ENCODE peak calls at places on chromosome 20, in four cellular contexts. One of them, this sample, is unnamed.

GRCh38 chr20:39464238-39464637 is 502.1 kb downstream of the DHX35 start:
- DNase-seq in mucosa of descending colon: no peak
- DNase-seq in foreskin fibroblast: no peak
- DNase-seq in activated T-cell treated with anti-CD3 and anti-CD28 coated beads for 4 hours: no peak
- DNase-seq in this sample: no peak

GRCh38 chr20:14820771-14821170 is 483.4 kb upstream of the FLRT3 start:
- DNase-seq in foreskin fibroblast: peak; percentile 77
- DNase-seq in activated T-cell treated with anti-CD3 and anti-CD28 coated beads for 4 hours: no peak
- DNase-seq in mucosa of descending colon: no peak
- DNase-seq in this sample: peak; percentile 3

GRCh38 chr20:6616421-6616820 is 151.1 kb upstream of the BMP2 start:
- DNase-seq in mucosa of descending colon: no peak
- DNase-seq in foreskin fibroblast: no peak
- DNase-seq in activated T-cell treated with anti-CD3 and anti-CD28 coated beads for 4 hours: no peak
- DNase-seq in this sample: no peak

GRCh38 chr20:38426498-38426897 is 8.6 kb downstream of the SNHG17 start:
- DNase-seq in mucosa of descending colon: no peak
- DNase-seq in activated T-cell treated with anti-CD3 and anti-CD28 coated beads for 4 hours: no peak
- DNase-seq in foreskin fibroblast: no peak
- DNase-seq in this sample: no peak

GRCh38 chr20:22581437-22582385 is 2.7 kb downstream of the FOXA2 start:
- DNase-seq in mucosa of descending colon: peak; percentile 52
- DNase-seq in foreskin fibroblast: no peak
- DNase-seq in activated T-cell treated with anti-CD3 and anti-CD28 coated beads for 4 hours: no peak
- DNase-seq in this sample: no peak

GRCh38 chr20:32247957-32248497 is 29.4 kb upstream of the KIF3B start:
- DNase-seq in mucosa of descending colon: no peak
- DNase-seq in activated T-cell treated with anti-CD3 and anti-CD28 coated beads for 4 hours: no peak
- DNase-seq in foreskin fibroblast: no peak
- DNase-seq in this sample: no peak

GRCh38 chr20:50913976-50914375 is 17.3 kb downstream of the ADNP start:
- DNase-seq in activated T-cell treated with anti-CD3 and anti-CD28 coated beads for 4 hours: no peak
- DNase-seq in foreskin fibroblast: peak; percentile 91
- DNase-seq in mucosa of descending colon: no peak
- DNase-seq in this sample: peak; percentile 78

GRCh38 chr20:44073675-44074071 is 113.3 kb downstream of the JPH2 start:
- DNase-seq in foreskin fibroblast: no peak
- DNase-seq in activated T-cell treated with anti-CD3 and anti-CD28 coated beads for 4 hours: no peak
- DNase-seq in mucosa of descending colon: no peak
- DNase-seq in this sample: no peak

GRCh38 chr20:4082406-4083102 is 67.2 kb upstream of the RNF24 start:
- DNase-seq in mucosa of descending colon: peak; percentile 39
- DNase-seq in foreskin fibroblast: peak; percentile 77
- DNase-seq in activated T-cell treated with anti-CD3 and anti-CD28 coated beads for 4 hours: peak; percentile 15
- DNase-seq in this sample: peak; percentile 67

GRCh38 chr20:48609491-48609978 is 218.3 kb downstream of the PREX1 start:
- DNase-seq in mucosa of descending colon: peak; percentile 7
- DNase-seq in activated T-cell treated with anti-CD3 and anti-CD28 coated beads for 4 hours: no peak
- DNase-seq in foreskin fibroblast: no peak
- DNase-seq in this sample: no peak

GRCh38 chr20:5480824-5481600 is 164.3 kb upstream of the PROKR2 start:
- DNase-seq in foreskin fibroblast: no peak
- DNase-seq in mucosa of descending colon: peak; percentile 44
- DNase-seq in activated T-cell treated with anti-CD3 and anti-CD28 coated beads for 4 hours: no peak
- DNase-seq in this sample: no peak

GRCh38 chr20:5918856-5919633 is 31.3 kb downstream of the TRMT6 start:
- DNase-seq in activated T-cell treated with anti-CD3 and anti-CD28 coated beads for 4 hours: no peak
- DNase-seq in mucosa of descending colon: no peak
- DNase-seq in foreskin fibroblast: peak; percentile 30
- DNase-seq in this sample: peak; percentile 42

GRCh38 chr20:60232380-60232779 is 274.2 kb downstream of the CDH26 start:
- DNase-seq in foreskin fibroblast: no peak
- DNase-seq in mucosa of descending colon: no peak
- DNase-seq in activated T-cell treated with anti-CD3 and anti-CD28 coated beads for 4 hours: no peak
- DNase-seq in this sample: no peak

GRCh38 chr20:53834044-53834442 is 236.4 kb downstream of the BCAS1 start:
- DNase-seq in mucosa of descending colon: no peak
- DNase-seq in activated T-cell treated with anti-CD3 and anti-CD28 coated beads for 4 hours: no peak
- DNase-seq in foreskin fibroblast: peak; percentile 24
- DNase-seq in this sample: no peak

GRCh38 chr20:45952861-45953260 is 18.4 kb downstream of the PCIF1 start:
- DNase-seq in foreskin fibroblast: no peak
- DNase-seq in mucosa of descending colon: no peak
- DNase-seq in activated T-cell treated with anti-CD3 and anti-CD28 coated beads for 4 hours: no peak
- DNase-seq in this sample: no peak

GRCh38 chr20:11451793-11452291 is 465.9 kb upstream of the BTBD3 start:
- DNase-seq in mucosa of descending colon: no peak
- DNase-seq in activated T-cell treated with anti-CD3 and anti-CD28 coated beads for 4 hours: no peak
- DNase-seq in foreskin fibroblast: peak; percentile 64
- DNase-seq in this sample: peak; percentile 27

GRCh38 chr20:62631336-62632317 is 10.7 kb upstream of the SLCO4A1 start:
- DNase-seq in activated T-cell treated with anti-CD3 and anti-CD28 coated beads for 4 hours: no peak
- DNase-seq in foreskin fibroblast: no peak
- DNase-seq in mucosa of descending colon: no peak
- DNase-seq in this sample: no peak

GRCh38 chr20:53148764-53149163 is 176.6 kb downstream of the TSHZ2 start:
- DNase-seq in activated T-cell treated with anti-CD3 and anti-CD28 coated beads for 4 hours: no peak
- DNase-seq in mucosa of descending colon: no peak
- DNase-seq in foreskin fibroblast: no peak
- DNase-seq in this sample: no peak

GRCh38 chr20:38434310-38434741 is 802 bp downstream of the SNHG17 start:
- DNase-seq in activated T-cell treated with anti-CD3 and anti-CD28 coated beads for 4 hours: no peak
- DNase-seq in mucosa of descending colon: peak; percentile 52
- DNase-seq in foreskin fibroblast: peak; percentile 48
- DNase-seq in this sample: no peak

GRCh38 chr20:40802886-40803285 is 113.8 kb upstream of the MAFB start:
- DNase-seq in mucosa of descending colon: no peak
- DNase-seq in activated T-cell treated with anti-CD3 and anti-CD28 coated beads for 4 hours: no peak
- DNase-seq in foreskin fibroblast: no peak
- DNase-seq in this sample: no peak

GRCh38 chr20:7772376-7772775 is 167.9 kb downstream of the HAO1 start:
- DNase-seq in foreskin fibroblast: peak; percentile 85
- DNase-seq in mucosa of descending colon: no peak
- DNase-seq in activated T-cell treated with anti-CD3 and anti-CD28 coated beads for 4 hours: no peak
- DNase-seq in this sample: peak; percentile 4

GRCh38 chr20:1437222-1437904 is 29.3 kb downstream of the NSFL1C start:
- DNase-seq in activated T-cell treated with anti-CD3 and anti-CD28 coated beads for 4 hours: peak; percentile 71
- DNase-seq in foreskin fibroblast: peak; percentile 90
- DNase-seq in mucosa of descending colon: peak; percentile 82
- DNase-seq in this sample: peak; percentile 55

GRCh38 chr20:4076671-4077070 is 61.3 kb upstream of the RNF24 start:
- DNase-seq in foreskin fibroblast: peak; percentile 92
- DNase-seq in activated T-cell treated with anti-CD3 and anti-CD28 coated beads for 4 hours: no peak
- DNase-seq in mucosa of descending colon: no peak
- DNase-seq in this sample: peak; percentile 57

GRCh38 chr20:58246346-58246745 is 17.9 kb upstream of the ANKRD60 start:
- DNase-seq in foreskin fibroblast: peak; percentile 41
- DNase-seq in activated T-cell treated with anti-CD3 and anti-CD28 coated beads for 4 hours: no peak
- DNase-seq in mucosa of descending colon: no peak
- DNase-seq in this sample: peak; percentile 29

GRCh38 chr20:16245879-16246278 is 327.4 kb downstream of the KIF16B start:
- DNase-seq in foreskin fibroblast: no peak
- DNase-seq in mucosa of descending colon: no peak
- DNase-seq in activated T-cell treated with anti-CD3 and anti-CD28 coated beads for 4 hours: no peak
- DNase-seq in this sample: no peak

GRCh38 chr20:64035066-64035932 is 683 bp upstream of the C20orf204 start:
- DNase-seq in activated T-cell treated with anti-CD3 and anti-CD28 coated beads for 4 hours: no peak
- DNase-seq in foreskin fibroblast: no peak
- DNase-seq in mucosa of descending colon: no peak
- DNase-seq in this sample: no peak

GRCh38 chr20:60046011-60046413 is 87.8 kb downstream of the CDH26 start:
- DNase-seq in foreskin fibroblast: peak; percentile 70
- DNase-seq in activated T-cell treated with anti-CD3 and anti-CD28 coated beads for 4 hours: no peak
- DNase-seq in mucosa of descending colon: no peak
- DNase-seq in this sample: no peak

GRCh38 chr20:8291873-8292272 is 159.8 kb downstream of the PLCB1 start:
- DNase-seq in mucosa of descending colon: no peak
- DNase-seq in foreskin fibroblast: peak; percentile 68
- DNase-seq in activated T-cell treated with anti-CD3 and anti-CD28 coated beads for 4 hours: no peak
- DNase-seq in this sample: peak; percentile 40

GRCh38 chr20:17565164-17565845 is 4.6 kb upstream of the DSTN start:
- DNase-seq in activated T-cell treated with anti-CD3 and anti-CD28 coated beads for 4 hours: no peak
- DNase-seq in mucosa of descending colon: no peak
- DNase-seq in foreskin fibroblast: peak; percentile 68
- DNase-seq in this sample: no peak

GRCh38 chr20:51118985-51119527 is 96.1 kb upstream of the KCNG1 start:
- DNase-seq in activated T-cell treated with anti-CD3 and anti-CD28 coated beads for 4 hours: no peak
- DNase-seq in foreskin fibroblast: no peak
- DNase-seq in mucosa of descending colon: no peak
- DNase-seq in this sample: no peak

GRCh38 chr20:34522969-34523871 is 7.0 kb downstream of the DYNLRB1 start:
- DNase-seq in mucosa of descending colon: peak; percentile 74
- DNase-seq in activated T-cell treated with anti-CD3 and anti-CD28 coated beads for 4 hours: peak; percentile 28
- DNase-seq in foreskin fibroblast: peak; percentile 74
- DNase-seq in this sample: peak; percentile 75

GRCh38 chr20:1685304-1686052 is 27.9 kb upstream of the SIRPG start:
- DNase-seq in mucosa of descending colon: no peak
- DNase-seq in foreskin fibroblast: no peak
- DNase-seq in activated T-cell treated with anti-CD3 and anti-CD28 coated beads for 4 hours: no peak
- DNase-seq in this sample: no peak

GRCh38 chr20:16569218-16570153 is 3.8 kb downstream of the KIF16B start:
- DNase-seq in activated T-cell treated with anti-CD3 and anti-CD28 coated beads for 4 hours: no peak
- DNase-seq in foreskin fibroblast: no peak
- DNase-seq in mucosa of descending colon: no peak
- DNase-seq in this sample: no peak

GRCh38 chr20:53444386-53444785 is 149.3 kb downstream of the ZNF217 start:
- DNase-seq in foreskin fibroblast: no peak
- DNase-seq in activated T-cell treated with anti-CD3 and anti-CD28 coated beads for 4 hours: no peak
- DNase-seq in mucosa of descending colon: no peak
- DNase-seq in this sample: no peak

GRCh38 chr20:37081717-37082289 is 14.0 kb downstream of the RBL1 start:
- DNase-seq in activated T-cell treated with anti-CD3 and anti-CD28 coated beads for 4 hours: peak; percentile 37
- DNase-seq in mucosa of descending colon: peak; percentile 30
- DNase-seq in foreskin fibroblast: peak; percentile 43
- DNase-seq in this sample: peak; percentile 24

GRCh38 chr20:6940052-6940451 is 172.6 kb downstream of the BMP2 start:
- DNase-seq in activated T-cell treated with anti-CD3 and anti-CD28 coated beads for 4 hours: no peak
- DNase-seq in mucosa of descending colon: no peak
- DNase-seq in foreskin fibroblast: no peak
- DNase-seq in this sample: no peak

GRCh38 chr20:6832811-6833210 is 65.3 kb downstream of the BMP2 start:
- DNase-seq in mucosa of descending colon: no peak
- DNase-seq in activated T-cell treated with anti-CD3 and anti-CD28 coated beads for 4 hours: no peak
- DNase-seq in foreskin fibroblast: no peak
- DNase-seq in this sample: no peak

GRCh38 chr20:51276331-51276730 is 253.4 kb upstream of the KCNG1 start:
- DNase-seq in mucosa of descending colon: no peak
- DNase-seq in activated T-cell treated with anti-CD3 and anti-CD28 coated beads for 4 hours: no peak
- DNase-seq in foreskin fibroblast: peak; percentile 29
- DNase-seq in this sample: no peak

GRCh38 chr20:57417830-57418780 is 26.9 kb downstream of the RBM38 start:
- DNase-seq in activated T-cell treated with anti-CD3 and anti-CD28 coated beads for 4 hours: no peak
- DNase-seq in mucosa of descending colon: no peak
- DNase-seq in foreskin fibroblast: no peak
- DNase-seq in this sample: no peak

This sample was measured in brain microvascular endothelial cell.